ENCODE peak calls at places on chromosomes 1 and 21, in nine cellular contexts. S, M, O, A, L, H, K, C and I are unnamed samples.

GRCh38 chr1:162726539-162726938 is 64.0 kb upstream of the HSD17B7 start:
- DNase-seq in O (no peak), K (no peak), S (no peak), C (no peak), H (no peak), M (no peak), A (no peak), L (no peak), I (no peak)

GRCh38 chr1:113931456-113931855 is 2.3 kb downstream of the HIPK1 start:
- DNase-seq in A (no peak), S (no peak), H (no peak), M (peak; percentile 80), L (no peak), O (no peak), K (no peak), C (no peak), I (no peak)

GRCh38 chr1:5424802-5425201 is 567.4 kb downstream of the NPHP4 start:
- DNase-seq in M (no peak), O (no peak), L (peak; percentile 59), C (no peak), A (no peak), H (no peak), K (no peak), S (no peak), I (no peak)

GRCh38 chr1:153805042-153805745 is 30.0 kb downstream of the SLC27A3 start:
- DNase-seq in O (no peak), H (peak; percentile 91), C (no peak), K (no peak), M (peak; percentile 96), S (peak; percentile 30), A (peak; percentile 23), L (no peak), I (peak; percentile 89)

GRCh38 chr1:111789666-111790316 is 34.1 kb downstream of the DDX20 start:
- DNase-seq in C (no peak), O (no peak), S (no peak), L (no peak), A (no peak), M (peak; percentile 49), K (no peak), H (no peak), I (no peak)

GRCh38 chr1:229434005-229434640 is at the start of gene ACTA1:
- DNase-seq in C (no peak), H (no peak), K (no peak), M (no peak), O (peak; percentile 32), L (no peak), S (no peak), A (no peak), I (no peak)

GRCh38 chr1:244414543-244414942 is 37.2 kb downstream of the ADSS2 start:
- DNase-seq in M (peak; percentile 78), A (no peak), K (no peak), S (no peak), H (no peak), L (no peak), O (no peak), C (no peak), I (no peak)

GRCh38 chr1:246114369-246114768 is 392.7 kb downstream of the SMYD3 start:
- DNase-seq in O (no peak), C (no peak), L (no peak), A (no peak), K (no peak), S (no peak), M (no peak), H (no peak), I (no peak)

GRCh38 chr21:45013271-45013841 is 61.0 kb upstream of the ADARB1 start:
- DNase-seq in C (no peak), K (no peak), S (no peak), O (no peak), H (no peak), A (no peak), L (no peak), M (no peak), I (no peak)

GRCh38 chr1:10606070-10606469 is 131.3 kb downstream of the PEX14 start:
- DNase-seq in S (no peak), C (no peak), H (no peak), L (no peak), O (no peak), K (no peak), A (no peak), M (no peak), I (no peak)

GRCh38 chr1:171814692-171815091 is 26.6 kb upstream of the DNM3 start:
- DNase-seq in L (no peak), A (no peak), C (no peak), O (peak; percentile 8), M (peak; percentile 77), K (no peak), H (no peak), S (no peak), I (no peak)

GRCh38 chr21:36990508-36991205 is 15.8 kb upstream of the RIPPLY3 start:
- DNase-seq in H (no peak), C (no peak), L (no peak), A (no peak), S (no peak), O (no peak), M (no peak), K (no peak), I (no peak)

GRCh38 chr1:201450721-201451291 is 18.2 kb downstream of the PHLDA3 start:
- DNase-seq in C (no peak), O (peak; percentile 19), A (no peak), S (no peak), L (no peak), M (peak; percentile 96), H (peak; percentile 36), K (no peak), I (no peak)

GRCh38 chr1:192763756-192764155 is 45.1 kb upstream of the RGS2 start:
- DNase-seq in L (no peak), S (no peak), A (no peak), H (no peak), O (no peak), C (no peak), K (no peak), M (peak; percentile 54), I (no peak)

GRCh38 chr1:47184771-47185677 is 4.8 kb downstream of the PDZK1IP1 start:
- DNase-seq in K (no peak), M (no peak), S (no peak), H (no peak), O (no peak), C (no peak), L (no peak), A (no peak), I (peak; percentile 25)

GRCh38 chr1:180837025-180837424 is 75.7 kb upstream of the KIAA1614 start:
- DNase-seq in S (no peak), C (no peak), L (peak; percentile 32), M (no peak), K (no peak), O (no peak), H (no peak), A (no peak), I (no peak)

GRCh38 chr1:243438815-243439214 is 183.0 kb downstream of the SDCCAG8 start:
- DNase-seq in H (no peak), S (no peak), C (no peak), L (no peak), K (no peak), O (no peak), M (no peak), A (no peak), I (no peak)

GRCh38 chr1:220511785-220512184 is 16.2 kb upstream of the MARK1 start:
- DNase-seq in A (no peak), C (no peak), K (no peak), H (no peak), M (peak; percentile 7), L (peak; percentile 48), O (no peak), S (no peak), I (no peak)

GRCh38 chr1:192489748-192490147 is 85.8 kb upstream of the RGS1 start:
- DNase-seq in M (peak; percentile 96), L (no peak), K (no peak), S (no peak), O (no peak), A (no peak), C (no peak), H (peak; percentile 32), I (peak; percentile 11)

GRCh38 chr1:24946861-24947658 is 17.0 kb upstream of the RUNX3 start:
- DNase-seq in S (no peak), M (peak; percentile 71), O (no peak), H (no peak), C (no peak), K (no peak), A (no peak), L (no peak), I (peak; percentile 84)

GRCh38 chr1:80639777-80640533 is 1160.8 kb upstream of the ADGRL2 start:
- DNase-seq in C (no peak), K (no peak), M (no peak), O (no peak), S (no peak), A (no peak), L (no peak), H (no peak), I (peak; percentile 26)

GRCh38 chr1:2194898-2195673 is 514 bp upstream of the FAAP20 start:
- DNase-seq in L (peak; percentile 49), M (peak; percentile 97), S (peak; percentile 87), C (peak; percentile 89), K (peak; percentile 73), A (peak; percentile 76), H (peak; percentile 93), O (peak; percentile 92), I (peak; percentile 90)